ENCODE peak calls at places on chromosomes 1 and 21, in five cellular contexts. C, T, V, P and S are unnamed samples.

GRCh38 chr1:52659356-52659755 is 26.4 kb downstream of the SHISAL2A start:
- DNase-seq in C (no peak), T (no peak), V (no peak), P (peak), S (no peak)

GRCh38 chr21:31182231-31183129 is 144.2 kb upstream of the KRTAP19-8 start:
- DNase-seq in C (no peak), T (no peak), V (no peak), P (no peak), S (no peak)

GRCh38 chr1:210263963-210264362 is 31.4 kb downstream of the SERTAD4 start:
- DNase-seq in C (no peak), T (no peak), V (no peak), P (no peak), S (no peak)

GRCh38 chr1:234311414-234311813 is 61.8 kb upstream of the COA6 start:
- DNase-seq in C (no peak), T (no peak), V (no peak), P (no peak), S (no peak)

GRCh38 chr1:33152685-33153432 is 29.0 kb downstream of the TRIM62 start:
- DNase-seq in C (peak), T (no peak), V (peak), P (no peak), S (peak)

GRCh38 chr1:180632326-180633088 is 685 bp downstream of the XPR1 start:
- DNase-seq in C (peak), T (peak), V (peak), P (no peak), S (peak)

GRCh38 chr1:183903101-183903500 is 98.2 kb downstream of the RGL1 start:
- DNase-seq in C (no peak), T (no peak), V (no peak), P (no peak), S (no peak)

GRCh38 chr21:16551101-16551695 is 821.4 kb downstream of the USP25 start:
- DNase-seq in C (no peak), T (no peak), V (no peak), P (no peak), S (no peak)

GRCh38 chr1:116667577-116668105 is at the start of gene IGSF3:
- DNase-seq in C (no peak), T (peak), V (no peak), P (no peak), S (peak)

GRCh38 chr1:36787312-36787711 is 247.0 kb downstream of the GRIK3 start:
- DNase-seq in C (no peak), T (no peak), V (no peak), P (no peak), S (no peak)

GRCh38 chr1:182962554-182963115 is 9.7 kb upstream of the SHCBP1L start:
- DNase-seq in C (peak), T (peak), V (peak), P (peak), S (peak)

GRCh38 chr1:8677782-8678181 is 139.7 kb downstream of the RERE start:
- DNase-seq in C (no peak), T (no peak), V (no peak), P (no peak), S (no peak)

DNA sequence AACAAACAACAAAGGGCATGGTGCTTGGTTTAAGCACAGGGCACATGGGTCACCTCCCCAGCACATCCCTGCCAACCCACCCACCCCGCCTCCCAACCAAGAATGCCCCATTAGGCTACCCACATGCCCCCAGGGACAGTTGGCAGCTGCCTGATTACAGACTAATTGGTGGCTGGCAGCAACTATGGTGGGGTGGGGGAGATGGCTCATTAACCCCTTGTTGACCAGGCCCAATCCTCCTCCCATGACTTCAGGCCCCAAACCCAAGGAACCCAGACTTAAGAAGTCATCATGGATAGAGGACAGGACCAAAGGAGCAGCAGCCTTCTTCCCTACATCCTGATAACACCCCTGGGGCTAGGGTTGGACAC is 1.3 kb downstream of the RIMS3 start:
- DNase-seq in C (no peak), T (no peak), V (no peak), P (no peak), S (no peak)
- TF ChIP-seq ATF2 in C (no peak), T (no peak), V (no peak), P (no peak), S (no peak)

GRCh38 chr21:26946744-26947446 is 20.0 kb downstream of the ADAMTS5 start:
- DNase-seq in C (no peak), T (no peak), V (no peak), P (no peak), S (no peak)
- TF ChIP-seq ATF2 in C (no peak), T (no peak), V (no peak), P (no peak), S (no peak)

DNA sequence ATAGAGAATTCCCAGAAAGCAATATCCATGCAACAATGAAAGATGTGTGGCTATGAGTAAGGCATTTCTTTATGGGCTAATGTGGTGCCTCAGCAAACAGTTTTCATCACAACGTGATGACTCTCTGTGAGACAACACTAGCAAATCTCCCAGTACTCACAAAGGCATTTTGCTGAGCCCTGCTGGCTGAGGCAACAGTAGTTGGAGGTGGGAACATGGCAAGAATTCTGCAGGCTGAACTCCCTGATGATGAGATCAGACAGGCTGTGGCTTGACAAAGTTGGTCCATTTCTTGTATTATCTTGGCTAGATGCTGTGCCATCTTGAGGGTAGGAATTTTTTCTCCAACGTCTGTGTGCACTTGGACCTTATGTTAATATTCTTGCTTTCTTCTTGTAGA is 24.6 kb downstream of the PROX1 start:
- DNase-seq in C (no peak), T (no peak), V (no peak), P (no peak), S (no peak)
- TF ChIP-seq ATF2 in C (no peak), T (no peak), V (no peak), P (no peak), S (no peak)

GRCh38 chr21:33682992-33683627 is 40.8 kb downstream of the ITSN1 start:
- DNase-seq in C (peak), T (no peak), V (peak), P (no peak), S (no peak)
- TF ChIP-seq ATF2 in C (no peak), T (no peak), V (no peak), P (no peak), S (no peak)

GRCh38 chr1:162538815-162539431 is 22.6 kb upstream of the UAP1 start:
- DNase-seq in C (peak), T (no peak), V (no peak), P (no peak), S (no peak)
- TF ChIP-seq ATF2 in C (no peak), T (no peak), V (no peak), P (no peak), S (no peak)